ENCODE peak calls at places on chromosomes 2 and 18, in six cellular contexts. One of them, this sample, is unnamed.
A peak's percentile ranks its signal among the peaks of the same experiment; 100 is the strongest.

GRCh38 chr2:30178618-30179404 is 32.0 kb downstream of the YPEL5 start:
- DNase-seq in NCI-H1105 treated with DMSO at 0.1 percent for 48 hours: no peak
- DNase-seq in left colon: peak; percentile 46
- DNase-seq in memory B cell: no peak
- DNase-seq in stimulated activated CD8-positive, alpha-beta memory T cell treated with anti-CD3 and anti-CD28 coated beads, Interleukin-4, amount 100 ng/mL, for 24 hours: no peak
- DNase-seq in GM12864: no peak
- DNase-seq in this sample: peak; percentile 96

GRCh38 chr2:76579911-76580310 is 869.2 kb upstream of the GCFC2 start:
- DNase-seq in NCI-H1105 treated with DMSO at 0.1 percent for 48 hours: no peak
- DNase-seq in left colon: no peak
- DNase-seq in memory B cell: no peak
- DNase-seq in stimulated activated CD8-positive, alpha-beta memory T cell treated with anti-CD3 and anti-CD28 coated beads, Interleukin-4, amount 100 ng/mL, for 24 hours: no peak
- DNase-seq in GM12864: no peak
- DNase-seq in this sample: no peak

GRCh38 chr2:211829725-211830124 is 708.9 kb downstream of the ERBB4 start:
- DNase-seq in NCI-H1105 treated with DMSO at 0.1 percent for 48 hours: no peak
- DNase-seq in left colon: no peak
- DNase-seq in memory B cell: no peak
- DNase-seq in stimulated activated CD8-positive, alpha-beta memory T cell treated with anti-CD3 and anti-CD28 coated beads, Interleukin-4, amount 100 ng/mL, for 24 hours: no peak
- DNase-seq in GM12864: no peak
- DNase-seq in this sample: no peak

GRCh38 chr18:68121308-68121707 is 593.6 kb downstream of the TMX3 start:
- DNase-seq in NCI-H1105 treated with DMSO at 0.1 percent for 48 hours: no peak
- DNase-seq in left colon: no peak
- DNase-seq in memory B cell: no peak
- DNase-seq in stimulated activated CD8-positive, alpha-beta memory T cell treated with anti-CD3 and anti-CD28 coated beads, Interleukin-4, amount 100 ng/mL, for 24 hours: no peak
- DNase-seq in GM12864: no peak
- DNase-seq in this sample: no peak

GRCh38 chr18:48893559-48894265 is 57.1 kb downstream of the SMAD7 start:
- DNase-seq in NCI-H1105 treated with DMSO at 0.1 percent for 48 hours: no peak
- DNase-seq in left colon: peak; percentile 84
- DNase-seq in memory B cell: no peak
- DNase-seq in stimulated activated CD8-positive, alpha-beta memory T cell treated with anti-CD3 and anti-CD28 coated beads, Interleukin-4, amount 100 ng/mL, for 24 hours: no peak
- DNase-seq in GM12864: no peak
- DNase-seq in this sample: no peak

GRCh38 chr18:1906421-1906820 is 664.9 kb downstream of the METTL4 start:
- DNase-seq in NCI-H1105 treated with DMSO at 0.1 percent for 48 hours: no peak
- DNase-seq in left colon: no peak
- DNase-seq in memory B cell: no peak
- DNase-seq in stimulated activated CD8-positive, alpha-beta memory T cell treated with anti-CD3 and anti-CD28 coated beads, Interleukin-4, amount 100 ng/mL, for 24 hours: no peak
- DNase-seq in GM12864: no peak
- DNase-seq in this sample: peak; percentile 2

GRCh38 chr2:72952110-72952823 is 34.9 kb downstream of the EMX1 start:
- DNase-seq in NCI-H1105 treated with DMSO at 0.1 percent for 48 hours: no peak
- DNase-seq in left colon: no peak
- DNase-seq in memory B cell: no peak
- DNase-seq in stimulated activated CD8-positive, alpha-beta memory T cell treated with anti-CD3 and anti-CD28 coated beads, Interleukin-4, amount 100 ng/mL, for 24 hours: no peak
- DNase-seq in GM12864: no peak
- DNase-seq in this sample: no peak

GRCh38 chr2:227472265-227473018 is 486 bp downstream of the AGFG1 start:
- DNase-seq in NCI-H1105 treated with DMSO at 0.1 percent for 48 hours: no peak
- DNase-seq in left colon: peak; percentile 49
- DNase-seq in memory B cell: peak; percentile 30
- DNase-seq in stimulated activated CD8-positive, alpha-beta memory T cell treated with anti-CD3 and anti-CD28 coated beads, Interleukin-4, amount 100 ng/mL, for 24 hours: peak; percentile 39
- DNase-seq in GM12864: no peak
- DNase-seq in this sample: no peak

GRCh38 chr18:31581498-31582197 is 10.0 kb upstream of the TTR start:
- DNase-seq in NCI-H1105 treated with DMSO at 0.1 percent for 48 hours: no peak
- DNase-seq in left colon: no peak
- DNase-seq in memory B cell: no peak
- DNase-seq in stimulated activated CD8-positive, alpha-beta memory T cell treated with anti-CD3 and anti-CD28 coated beads, Interleukin-4, amount 100 ng/mL, for 24 hours: no peak
- DNase-seq in GM12864: no peak
- DNase-seq in this sample: no peak

GRCh38 chr2:41720702-41721344 is 327.0 kb upstream of the PKDCC start:
- DNase-seq in NCI-H1105 treated with DMSO at 0.1 percent for 48 hours: no peak
- DNase-seq in left colon: no peak
- DNase-seq in memory B cell: no peak
- DNase-seq in stimulated activated CD8-positive, alpha-beta memory T cell treated with anti-CD3 and anti-CD28 coated beads, Interleukin-4, amount 100 ng/mL, for 24 hours: no peak
- DNase-seq in GM12864: no peak
- DNase-seq in this sample: no peak

GRCh38 chr2:6773694-6774044 is 92.0 kb downstream of the CMPK2 start:
- DNase-seq in NCI-H1105 treated with DMSO at 0.1 percent for 48 hours: no peak
- DNase-seq in left colon: no peak
- DNase-seq in memory B cell: no peak
- DNase-seq in stimulated activated CD8-positive, alpha-beta memory T cell treated with anti-CD3 and anti-CD28 coated beads, Interleukin-4, amount 100 ng/mL, for 24 hours: no peak
- DNase-seq in GM12864: no peak
- DNase-seq in this sample: no peak

GRCh38 chr2:194842871-194843270 is 814.2 kb upstream of the SLC39A10 start:
- DNase-seq in NCI-H1105 treated with DMSO at 0.1 percent for 48 hours: no peak
- DNase-seq in left colon: no peak
- DNase-seq in memory B cell: no peak
- DNase-seq in stimulated activated CD8-positive, alpha-beta memory T cell treated with anti-CD3 and anti-CD28 coated beads, Interleukin-4, amount 100 ng/mL, for 24 hours: no peak
- DNase-seq in GM12864: no peak
- DNase-seq in this sample: no peak

GRCh38 chr2:128414946-128415767 is 96.5 kb upstream of the HS6ST1 start:
- DNase-seq in NCI-H1105 treated with DMSO at 0.1 percent for 48 hours: no peak
- DNase-seq in left colon: peak; percentile 5
- DNase-seq in memory B cell: no peak
- DNase-seq in stimulated activated CD8-positive, alpha-beta memory T cell treated with anti-CD3 and anti-CD28 coated beads, Interleukin-4, amount 100 ng/mL, for 24 hours: no peak
- DNase-seq in GM12864: no peak
- DNase-seq in this sample: no peak

GRCh38 chr2:207849443-207849842 is 79.7 kb upstream of the FZD5 start:
- DNase-seq in NCI-H1105 treated with DMSO at 0.1 percent for 48 hours: no peak
- DNase-seq in left colon: no peak
- DNase-seq in memory B cell: no peak
- DNase-seq in stimulated activated CD8-positive, alpha-beta memory T cell treated with anti-CD3 and anti-CD28 coated beads, Interleukin-4, amount 100 ng/mL, for 24 hours: no peak
- DNase-seq in GM12864: no peak
- DNase-seq in this sample: no peak

GRCh38 chr2:232327089-232328037 is 51.2 kb upstream of the ALPP start:
- DNase-seq in NCI-H1105 treated with DMSO at 0.1 percent for 48 hours: no peak
- DNase-seq in left colon: peak; percentile 54
- DNase-seq in memory B cell: peak; percentile 83
- DNase-seq in stimulated activated CD8-positive, alpha-beta memory T cell treated with anti-CD3 and anti-CD28 coated beads, Interleukin-4, amount 100 ng/mL, for 24 hours: peak; percentile 76
- DNase-seq in GM12864: peak; percentile 27
- DNase-seq in this sample: peak; percentile 59

GRCh38 chr2:8003462-8004075 is 678.3 kb upstream of the ID2 start:
- DNase-seq in NCI-H1105 treated with DMSO at 0.1 percent for 48 hours: no peak
- DNase-seq in left colon: peak; percentile 31
- DNase-seq in memory B cell: no peak
- DNase-seq in stimulated activated CD8-positive, alpha-beta memory T cell treated with anti-CD3 and anti-CD28 coated beads, Interleukin-4, amount 100 ng/mL, for 24 hours: no peak
- DNase-seq in GM12864: no peak
- DNase-seq in this sample: no peak

GRCh38 chr2:179235463-179236108 is 29.0 kb downstream of the SESTD1 start:
- DNase-seq in NCI-H1105 treated with DMSO at 0.1 percent for 48 hours: no peak
- DNase-seq in left colon: no peak
- DNase-seq in memory B cell: no peak
- DNase-seq in stimulated activated CD8-positive, alpha-beta memory T cell treated with anti-CD3 and anti-CD28 coated beads, Interleukin-4, amount 100 ng/mL, for 24 hours: no peak
- DNase-seq in GM12864: no peak
- DNase-seq in this sample: no peak

GRCh38 chr18:66826211-66826610 is 222.3 kb upstream of the CDH19 start:
- DNase-seq in NCI-H1105 treated with DMSO at 0.1 percent for 48 hours: peak; percentile 90
- DNase-seq in left colon: no peak
- DNase-seq in memory B cell: no peak
- DNase-seq in stimulated activated CD8-positive, alpha-beta memory T cell treated with anti-CD3 and anti-CD28 coated beads, Interleukin-4, amount 100 ng/mL, for 24 hours: no peak
- DNase-seq in GM12864: no peak
- DNase-seq in this sample: no peak

GRCh38 chr18:56593906-56594305 is 44.5 kb downstream of the TXNL1 start:
- DNase-seq in NCI-H1105 treated with DMSO at 0.1 percent for 48 hours: no peak
- DNase-seq in left colon: no peak
- DNase-seq in memory B cell: no peak
- DNase-seq in stimulated activated CD8-positive, alpha-beta memory T cell treated with anti-CD3 and anti-CD28 coated beads, Interleukin-4, amount 100 ng/mL, for 24 hours: no peak
- DNase-seq in GM12864: no peak
- DNase-seq in this sample: peak; percentile 16

GRCh38 chr2:9805435-9806297 is 37.6 kb upstream of the TAF1B start:
- DNase-seq in NCI-H1105 treated with DMSO at 0.1 percent for 48 hours: no peak
- DNase-seq in left colon: peak; percentile 14
- DNase-seq in memory B cell: no peak
- DNase-seq in stimulated activated CD8-positive, alpha-beta memory T cell treated with anti-CD3 and anti-CD28 coated beads, Interleukin-4, amount 100 ng/mL, for 24 hours: no peak
- DNase-seq in GM12864: no peak
- DNase-seq in this sample: peak; percentile 31

GRCh38 chr2:215144106-215144875 is 5.9 kb upstream of the ABCA12 start:
- DNase-seq in NCI-H1105 treated with DMSO at 0.1 percent for 48 hours: no peak
- DNase-seq in left colon: no peak
- DNase-seq in memory B cell: no peak
- DNase-seq in stimulated activated CD8-positive, alpha-beta memory T cell treated with anti-CD3 and anti-CD28 coated beads, Interleukin-4, amount 100 ng/mL, for 24 hours: no peak
- DNase-seq in GM12864: no peak
- DNase-seq in this sample: no peak

GRCh38 chr2:150126839-150127238 is 360.6 kb downstream of the RND3 start:
- DNase-seq in NCI-H1105 treated with DMSO at 0.1 percent for 48 hours: no peak
- DNase-seq in left colon: no peak
- DNase-seq in memory B cell: no peak
- DNase-seq in stimulated activated CD8-positive, alpha-beta memory T cell treated with anti-CD3 and anti-CD28 coated beads, Interleukin-4, amount 100 ng/mL, for 24 hours: no peak
- DNase-seq in GM12864: no peak
- DNase-seq in this sample: no peak

GRCh38 chr18:76568726-76569125 is 73.7 kb upstream of the ZNF516 start:
- DNase-seq in NCI-H1105 treated with DMSO at 0.1 percent for 48 hours: no peak
- DNase-seq in left colon: no peak
- DNase-seq in memory B cell: no peak
- DNase-seq in stimulated activated CD8-positive, alpha-beta memory T cell treated with anti-CD3 and anti-CD28 coated beads, Interleukin-4, amount 100 ng/mL, for 24 hours: no peak
- DNase-seq in GM12864: no peak
- DNase-seq in this sample: no peak

GRCh38 chr18:32696376-32696775 is 76.4 kb downstream of the KLHL14 start:
- DNase-seq in NCI-H1105 treated with DMSO at 0.1 percent for 48 hours: no peak
- DNase-seq in left colon: no peak
- DNase-seq in memory B cell: no peak
- DNase-seq in stimulated activated CD8-positive, alpha-beta memory T cell treated with anti-CD3 and anti-CD28 coated beads, Interleukin-4, amount 100 ng/mL, for 24 hours: no peak
- DNase-seq in GM12864: no peak
- DNase-seq in this sample: no peak

GRCh38 chr2:237497009-237497819 is 10.2 kb downstream of the MLPH start:
- DNase-seq in NCI-H1105 treated with DMSO at 0.1 percent for 48 hours: no peak
- DNase-seq in left colon: no peak
- DNase-seq in memory B cell: no peak
- DNase-seq in stimulated activated CD8-positive, alpha-beta memory T cell treated with anti-CD3 and anti-CD28 coated beads, Interleukin-4, amount 100 ng/mL, for 24 hours: no peak
- DNase-seq in GM12864: no peak
- DNase-seq in this sample: no peak

GRCh38 chr18:46475367-46475752 is 181.7 kb downstream of the LOXHD1 start:
- DNase-seq in NCI-H1105 treated with DMSO at 0.1 percent for 48 hours: no peak
- DNase-seq in left colon: no peak
- DNase-seq in memory B cell: no peak
- DNase-seq in stimulated activated CD8-positive, alpha-beta memory T cell treated with anti-CD3 and anti-CD28 coated beads, Interleukin-4, amount 100 ng/mL, for 24 hours: no peak
- DNase-seq in GM12864: no peak
- DNase-seq in this sample: no peak

GRCh38 chr2:102703748-102704147 is 58.1 kb upstream of the TMEM182 start:
- DNase-seq in NCI-H1105 treated with DMSO at 0.1 percent for 48 hours: peak; percentile 24
- DNase-seq in left colon: no peak
- DNase-seq in memory B cell: no peak
- DNase-seq in stimulated activated CD8-positive, alpha-beta memory T cell treated with anti-CD3 and anti-CD28 coated beads, Interleukin-4, amount 100 ng/mL, for 24 hours: no peak
- DNase-seq in GM12864: no peak
- DNase-seq in this sample: peak; percentile 35